ENCODE peak calls at places on chromosome 21, in ten cellular contexts. Q is naive thymus-derived CD4-positive, alpha-beta T cell; J is fibroblast of lung; P is thoracic aorta; U is kidney epithelial cell; W is IMR-90; Y is astrocyte of the cerebellum; D is mesendoderm; M is lower lobe of right lung; A is brain microvascular endothelial cell. X is an unnamed sample.

GRCh38 chr21:34511154-34511553 is 856 bp downstream of the KCNE1 start:
- DNase-seq in Q (no peak), J (peak), P (no peak), U (no peak), W (no peak), Y (no peak), D (peak), M (no peak), A (no peak), X (peak)

GRCh38 chr21:38350681-38351080 is 93.9 kb downstream of the KCNJ15 start:
- DNase-seq in Q (no peak), J (no peak), P (no peak), U (no peak), W (no peak), Y (no peak), D (no peak), M (peak), A (no peak), X (no peak)

GRCh38 chr21:17463441-17463840 is 49.4 kb upstream of the CXADR start:
- DNase-seq in Q (no peak), J (peak), P (no peak), U (peak), W (peak), Y (no peak), D (peak), M (no peak), A (peak), X (peak)

GRCh38 chr21:31509108-31510017 is 150.1 kb upstream of the SOD1 start:
- DNase-seq in Q (peak), J (no peak), P (no peak), U (no peak), W (no peak), Y (no peak), D (peak), M (no peak), A (peak), X (no peak)

GRCh38 chr21:16842716-16843115 is 670.1 kb upstream of the CXADR start:
- DNase-seq in Q (no peak), J (peak), P (no peak), U (no peak), W (peak), Y (no peak), D (peak), M (no peak), A (no peak), X (no peak)

GRCh38 chr21:40685121-40685630 is 161.8 kb downstream of the DSCAM start:
- DNase-seq in Q (no peak), J (no peak), P (no peak), U (no peak), W (no peak), Y (no peak), D (peak), M (no peak), A (no peak), X (no peak)

GRCh38 chr21:20644552-20644951 is 353.7 kb upstream of the NCAM2 start:
- DNase-seq in Q (no peak), J (no peak), P (no peak), U (no peak), W (no peak), Y (no peak), D (no peak), M (no peak), A (no peak), X (no peak)

GRCh38 chr21:16117851-16118592 is 388.2 kb downstream of the USP25 start:
- DNase-seq in Q (no peak), J (peak), P (no peak), U (peak), W (peak), Y (peak), D (no peak), M (no peak), A (peak), X (no peak)

GRCh38 chr21:39182484-39183271 is 573 bp downstream of the PSMG1 start:
- DNase-seq in Q (no peak), J (peak), P (no peak), U (no peak), W (no peak), Y (no peak), D (peak), M (no peak), A (peak), X (no peak)

GRCh38 chr21:36964398-36964797 is 2.1 kb downstream of the HLCS start:
- DNase-seq in Q (no peak), J (no peak), P (no peak), U (no peak), W (no peak), Y (no peak), D (no peak), M (no peak), A (no peak), X (no peak)

GRCh38 chr21:39095681-39096080 is 87.6 kb downstream of the PSMG1 start:
- DNase-seq in Q (no peak), J (no peak), P (no peak), U (no peak), W (no peak), Y (no peak), D (no peak), M (no peak), A (no peak), X (no peak)

GRCh38 chr21:37811711-37812110 is 104.5 kb downstream of the KCNJ6 start:
- DNase-seq in Q (no peak), J (no peak), P (no peak), U (no peak), W (peak), Y (no peak), D (no peak), M (no peak), A (no peak), X (no peak)

GRCh38 chr21:38327984-38328383 is 71.2 kb downstream of the KCNJ15 start:
- DNase-seq in Q (no peak), J (no peak), P (no peak), U (no peak), W (no peak), Y (no peak), D (no peak), M (no peak), A (no peak), X (no peak)

GRCh38 chr21:17699524-17700189 is 87.0 kb upstream of the BTG3 start:
- DNase-seq in Q (no peak), J (no peak), P (no peak), U (no peak), W (no peak), Y (no peak), D (no peak), M (no peak), A (no peak), X (no peak)

GRCh38 chr21:35212393-35213127 is 163.5 kb upstream of the RUNX1 start:
- DNase-seq in Q (no peak), J (peak), P (no peak), U (no peak), W (peak), Y (no peak), D (no peak), M (no peak), A (no peak), X (peak)

GRCh38 chr21:32207096-32207716 is 71.6 kb downstream of the MIS18A start:
- DNase-seq in Q (no peak), J (no peak), P (no peak), U (no peak), W (no peak), Y (no peak), D (no peak), M (no peak), A (no peak), X (no peak)

GRCh38 chr21:43740497-43741156 is 21.7 kb downstream of the PDXK start:
- DNase-seq in Q (no peak), J (no peak), P (no peak), U (no peak), W (no peak), Y (no peak), D (peak), M (peak), A (no peak), X (no peak)

DNA sequence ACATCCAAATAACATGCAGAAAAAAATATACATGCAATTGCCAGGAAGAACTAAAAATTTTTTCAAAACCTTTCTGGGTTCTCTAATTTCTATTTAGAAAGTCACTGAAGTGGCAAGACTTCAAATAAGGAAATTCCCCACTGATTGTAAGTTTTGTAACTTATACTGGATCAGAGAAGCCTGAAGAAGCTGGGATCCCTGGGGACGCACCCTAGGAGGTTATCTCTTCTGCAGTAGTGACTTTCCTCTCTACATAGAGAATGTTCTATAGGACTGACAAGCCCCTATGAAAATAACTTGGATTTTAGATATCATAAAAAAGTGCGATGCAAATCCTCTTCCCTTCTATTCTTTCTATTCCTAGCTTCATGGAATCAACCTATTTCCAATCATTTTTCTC is 182.6 kb downstream of the MRPL39 start:
- DNase-seq in Q (no peak), J (no peak), P (no peak), U (no peak), W (no peak), Y (no peak), D (no peak), M (no peak), A (no peak), X (no peak)
- H3K4me3 ChIP-seq in Q (no peak), J (no peak), P (no peak), U (no peak), W (no peak), Y (no peak), D (no peak), M (no peak), A (no peak), X (no peak)

GRCh38 chr21:42225571-42226155 is 6.7 kb downstream of the ABCG1 start:
- DNase-seq in Q (no peak), J (no peak), P (no peak), U (no peak), W (no peak), Y (no peak), D (no peak), M (peak), A (no peak), X (no peak)

GRCh38 chr21:42230636-42231035 is 11.7 kb downstream of the ABCG1 start:
- DNase-seq in Q (no peak), J (no peak), P (no peak), U (no peak), W (no peak), Y (no peak), D (no peak), M (peak), A (no peak), X (no peak)

GRCh38 chr21:42229676-42230075 is 10.7 kb downstream of the ABCG1 start:
- DNase-seq in Q (no peak), J (no peak), P (no peak), U (no peak), W (no peak), Y (no peak), D (no peak), M (peak), A (no peak), X (no peak)

GRCh38 chr21:42228709-42229220 is 9.8 kb downstream of the ABCG1 start:
- DNase-seq in Q (no peak), J (no peak), P (no peak), U (no peak), W (no peak), Y (no peak), D (no peak), M (peak), A (no peak), X (no peak)

DNA sequence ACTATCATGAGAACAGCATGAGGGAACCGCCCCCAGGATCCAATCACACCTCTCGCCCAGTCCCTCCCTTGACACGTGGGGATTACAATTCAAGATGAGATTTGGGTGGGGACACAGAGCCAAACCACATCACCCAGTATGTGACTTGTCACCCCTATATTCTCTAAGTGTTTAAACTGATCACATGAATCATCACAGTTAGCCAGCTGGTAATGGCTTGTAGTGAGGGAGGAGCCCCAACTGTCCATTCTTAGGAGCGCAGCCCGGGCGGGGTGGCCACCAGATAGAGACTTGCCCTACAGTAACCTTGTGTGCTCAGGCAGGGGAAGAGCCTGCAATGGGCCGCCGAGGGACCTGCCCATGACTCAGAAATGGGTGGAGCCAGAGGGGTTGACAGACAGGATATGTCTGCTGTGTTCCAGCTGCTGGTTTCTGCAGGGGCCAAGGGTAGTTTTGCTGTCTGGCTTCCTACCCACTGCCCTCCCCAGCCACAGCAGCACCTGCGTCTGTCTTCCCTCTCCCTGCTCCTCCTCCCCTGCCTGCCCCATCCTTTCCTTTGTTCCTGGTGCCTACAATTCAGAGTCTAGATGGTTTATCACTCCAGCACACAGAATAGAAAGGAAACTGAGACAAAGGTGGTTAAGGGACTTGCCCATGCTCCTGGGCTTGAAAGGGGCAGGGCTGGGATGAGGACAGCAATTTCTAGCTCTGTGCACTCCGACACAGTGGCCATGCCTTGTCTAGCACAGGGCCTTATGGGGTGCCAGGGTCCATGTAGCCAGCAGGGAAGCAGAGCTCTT is 9.2 kb downstream of the ABCG1 start:
- DNase-seq in Q (peak), J (peak), P (peak), U (peak), W (peak), Y (no peak), D (peak), M (peak), A (peak), X (no peak)
- H3K4me3 ChIP-seq in Q (peak), J (no peak), P (no peak), U (no peak), W (no peak), Y (no peak), D (no peak), M (peak), A (no peak), X (no peak)

GRCh38 chr21:45998871-45999580 is 17.5 kb downstream of the COL6A1 start:
- DNase-seq in Q (no peak), J (no peak), P (no peak), U (no peak), W (no peak), Y (no peak), D (no peak), M (peak), A (no peak), X (no peak)

GRCh38 chr21:46001821-46002681 is 20.5 kb downstream of the COL6A1 start:
- DNase-seq in Q (no peak), J (no peak), P (no peak), U (no peak), W (no peak), Y (no peak), D (no peak), M (peak), A (no peak), X (no peak)

GRCh38 chr21:45999581-46000181 is 18.1 kb downstream of the COL6A1 start:
- DNase-seq in Q (no peak), J (no peak), P (no peak), U (no peak), W (no peak), Y (no peak), D (no peak), M (no peak), A (no peak), X (no peak)

GRCh38 chr21:46000731-46001641 is 19.4 kb downstream of the COL6A1 start:
- DNase-seq in Q (no peak), J (no peak), P (peak), U (no peak), W (no peak), Y (no peak), D (no peak), M (peak), A (no peak), X (no peak)

GRCh38 chr21:46000182-46000730 is 18.7 kb downstream of the COL6A1 start:
- DNase-seq in Q (no peak), J (no peak), P (no peak), U (no peak), W (no peak), Y (no peak), D (no peak), M (peak), A (no peak), X (no peak)
- H3K4me3 ChIP-seq in Q (no peak), J (no peak), P (no peak), U (no peak), W (no peak), Y (no peak), D (no peak), M (no peak), A (no peak), X (no peak)

DNA sequence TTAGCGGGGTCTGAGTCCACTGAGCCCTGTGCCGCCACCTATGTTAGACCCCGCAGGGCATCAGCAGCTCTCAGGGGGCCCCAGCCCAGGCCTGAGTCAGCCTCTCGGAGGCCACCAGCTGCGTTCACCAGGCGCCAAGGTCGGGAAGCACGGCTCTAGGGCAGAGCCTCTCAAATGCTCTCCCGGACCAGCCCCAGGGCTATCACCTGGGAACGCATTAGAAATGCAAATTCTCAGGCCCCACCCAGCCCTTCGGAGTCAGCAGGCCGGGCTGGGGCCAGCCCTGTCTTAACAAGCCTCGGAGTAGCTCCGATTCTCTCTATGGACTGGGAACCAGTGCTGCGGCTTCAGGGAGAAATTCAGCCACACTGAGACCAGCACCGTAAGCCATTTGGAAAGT is 37.2 kb upstream of the TSPEAR start:
- DNase-seq in Q (no peak), J (no peak), P (no peak), U (no peak), W (no peak), Y (no peak), D (peak), M (no peak), A (no peak), X (no peak)
- H3K4me3 ChIP-seq in Q (no peak), J (no peak), P (no peak), U (no peak), W (no peak), Y (no peak), D (no peak), M (no peak), A (no peak), X (no peak)

GRCh38 chr21:18951291-18952038 is 547.9 kb upstream of the TMPRSS15 start:
- DNase-seq in Q (no peak), J (no peak), P (no peak), U (peak), W (no peak), Y (peak), D (peak), M (no peak), A (no peak), X (peak)
- H3K4me3 ChIP-seq in Q (no peak), J (no peak), P (no peak), U (no peak), W (no peak), Y (no peak), D (no peak), M (no peak), A (no peak), X (no peak)

X was measured in retinal pigment epithelial cell.